ENCODE peak calls at places on chromosomes 6 and 20, in eight cellular contexts. T, A, R, J, I, F, B and V are unnamed samples.

GRCh38 chr20:22248052-22248667 is 336.2 kb downstream of the FOXA2 start:
- DNase-seq in F (no peak), I (peak; percentile 26), B (peak; percentile 49), R (peak; percentile 71), T (no peak), A (peak; percentile 27), J (no peak), V (peak; percentile 3)

GRCh38 chr6:87791982-87792381 is 89.9 kb upstream of the AKIRIN2 start:
- DNase-seq in A (no peak), F (no peak), R (no peak), T (no peak), B (no peak), I (no peak), J (no peak), V (no peak)

GRCh38 chr20:19211252-19211651 is 1.2 kb upstream of the SLC24A3 start:
- DNase-seq in F (no peak), B (no peak), R (no peak), T (no peak), I (no peak), J (no peak), A (no peak), V (no peak)

GRCh38 chr6:131160254-131160758 is 25.0 kb downstream of the AKAP7 start:
- DNase-seq in A (no peak), B (no peak), R (no peak), F (no peak), J (no peak), T (no peak), I (no peak), V (no peak)

GRCh38 chr6:16163066-16163465 is 34.2 kb downstream of the MYLIP start:
- DNase-seq in A (no peak), F (no peak), J (no peak), T (no peak), I (no peak), R (no peak), B (no peak), V (no peak)

GRCh38 chr6:13767121-13767794 is 47.1 kb downstream of the MCUR1 start:
- DNase-seq in T (peak; percentile 48), B (peak; percentile 28), F (no peak), I (no peak), A (peak; percentile 36), R (peak; percentile 59), J (peak; percentile 20), V (peak; percentile 72)

GRCh38 chr6:6970851-6971250 is 136.9 kb upstream of the RREB1 start:
- DNase-seq in B (no peak), T (no peak), J (no peak), I (no peak), R (no peak), F (no peak), A (no peak), V (no peak)

GRCh38 chr6:168529214-168529613 is 88.2 kb downstream of the SMOC2 start:
- DNase-seq in B (no peak), T (no peak), R (no peak), A (no peak), I (no peak), F (no peak), J (no peak), V (no peak)

GRCh38 chr6:18601515-18602035 is 214.4 kb downstream of the RNF144B start:
- DNase-seq in A (no peak), F (no peak), T (no peak), I (no peak), J (no peak), R (no peak), B (no peak), V (no peak)

GRCh38 chr6:147805155-147805554 is 296.7 kb downstream of the SAMD5 start:
- DNase-seq in A (no peak), I (no peak), B (no peak), T (no peak), F (peak; percentile 20), J (no peak), R (no peak), V (no peak)

GRCh38 chr20:61582196-61582923 is 330.3 kb downstream of the CDH4 start:
- DNase-seq in F (no peak), B (no peak), I (no peak), R (no peak), A (no peak), J (no peak), T (no peak), V (no peak)

GRCh38 chr6:158536891-158537798 is 22.7 kb upstream of the TMEM181 start:
- DNase-seq in A (peak; percentile 93), B (peak; percentile 78), T (peak; percentile 35), R (peak; percentile 80), J (peak; percentile 19), F (peak; percentile 15), I (no peak), V (peak; percentile 20)

GRCh38 chr6:170202416-170203135 is 88.3 kb downstream of the DLL1 start:
- DNase-seq in R (no peak), F (no peak), A (no peak), I (no peak), T (no peak), J (no peak), B (no peak), V (no peak)

GRCh38 chr20:9916776-9917175 is 77.9 kb upstream of the PAK5 start:
- DNase-seq in I (no peak), T (no peak), F (no peak), A (no peak), J (no peak), B (no peak), R (no peak), V (no peak)

GRCh38 chr6:131250121-131250520 is 114.9 kb downstream of the AKAP7 start:
- DNase-seq in B (peak; percentile 48), F (no peak), J (peak; percentile 31), R (peak; percentile 77), A (no peak), I (no peak), T (no peak), V (peak; percentile 24)